ENCODE peak calls at places on chromosomes 2 and 18, in four cellular contexts. W is neural crest cell, L is Daoy, D is NCI-H2081 treated with DMSO at 0.1 percent for 48 hours. Y is an unnamed sample.

GRCh38 chr2:237995036-237995435 is 28.2 kb downstream of the UBE2F start:
- DNase-seq in W (no peak), L (no peak), D (no peak), Y (no peak)

GRCh38 chr2:240411261-240412160 is 24.0 kb upstream of the GPC1 start:
- DNase-seq in W (no peak), L (no peak), D (no peak), Y (no peak)

GRCh38 chr18:74353169-74353775 is 37.6 kb downstream of the C18orf63 start:
- DNase-seq in W (peak), L (peak), D (peak), Y (peak)

GRCh38 chr2:120435671-120436459 is 89.9 kb downstream of the INHBB start:
- DNase-seq in W (no peak), L (no peak), D (no peak), Y (no peak)

GRCh38 chr2:150168596-150168995 is 318.9 kb downstream of the RND3 start:
- DNase-seq in W (no peak), L (no peak), D (no peak), Y (no peak)

GRCh38 chr2:21333694-21334093 is 209.9 kb downstream of the TDRD15 start:
- DNase-seq in W (no peak), L (peak), D (peak), Y (no peak)

GRCh38 chr18:9095297-9096012 is 7.0 kb upstream of the NDUFV2 start:
- DNase-seq in W (no peak), L (no peak), D (no peak), Y (peak)

GRCh38 chr2:78977661-78978145 is 47.8 kb upstream of the REG3G start:
- DNase-seq in W (no peak), L (no peak), D (no peak), Y (no peak)

GRCh38 chr2:163471947-163472346 is 263.9 kb downstream of the FIGN start:
- DNase-seq in W (no peak), L (no peak), D (peak), Y (no peak)

GRCh38 chr2:72980535-72981217 is 63.4 kb downstream of the EMX1 start:
- DNase-seq in W (no peak), L (peak), D (no peak), Y (no peak)

GRCh38 chr18:27964811-27965210 is 212.1 kb downstream of the CDH2 start:
- DNase-seq in W (no peak), L (peak), D (no peak), Y (no peak)

GRCh38 chr2:105834931-105835330 is 90.2 kb downstream of the NCK2 start:
- DNase-seq in W (no peak), L (no peak), D (no peak), Y (no peak)

GRCh38 chr2:105396254-105397024 is 2.4 kb downstream of the FHL2 start:
- DNase-seq in W (no peak), L (peak), D (no peak), Y (no peak)

GRCh38 chr18:6598657-6599056 is 130.9 kb upstream of the ARHGAP28 start:
- DNase-seq in W (no peak), L (no peak), D (no peak), Y (no peak)

GRCh38 chr2:239727776-239728600 is 297.2 kb downstream of the NDUFA10 start:
- DNase-seq in W (no peak), L (no peak), D (no peak), Y (no peak)

GRCh38 chr18:10912790-10913560 is 236.4 kb downstream of the PIEZO2 start:
- DNase-seq in W (no peak), L (peak), D (no peak), Y (no peak)

GRCh38 chr2:75241696-75242095 is 42.4 kb upstream of the TACR1 start:
- DNase-seq in W (no peak), L (peak), D (no peak), Y (no peak)

GRCh38 chr18:51711298-51711889 is 513.9 kb upstream of the MEX3C start:
- DNase-seq in W (no peak), L (no peak), D (no peak), Y (no peak)

GRCh38 chr2:134319581-134320246 is 65.8 kb downstream of the MGAT5 start:
- DNase-seq in W (no peak), L (no peak), D (no peak), Y (no peak)

GRCh38 chr18:61841709-61842108 is 51.1 kb downstream of the RNF152 start:
- DNase-seq in W (no peak), L (no peak), D (no peak), Y (no peak)